ENCODE peak calls at places on chromosomes 6 and 20, in ten cellular contexts. J is cardiac fibroblast, T is cerebellar cortex, W is ELF-1, I is foreskin fibroblast, Z is right lobe of liver, F is heart right ventricle, H is neuronal stem cell, Y is sigmoid colon, O is heart left ventricle. C is an unnamed sample.

GRCh38 chr6:29107758-29108157 is at the start of gene OR2J3:
- DNase-seq in Y (no peak), H (no peak), J (peak; percentile 2), F (no peak), W (no peak), O (no peak), I (no peak), Z (no peak), T (no peak), C (no peak)

GRCh38 chr20:61953037-61953788 is 112.5 kb downstream of the TAF4 start:
- DNase-seq in Z (no peak), H (no peak), Y (peak; percentile 36), F (no peak), J (no peak), W (no peak), I (no peak), T (no peak), O (peak; percentile 15), C (no peak)

GRCh38 chr6:18207438-18207837 is 52.2 kb downstream of the KDM1B start:
- DNase-seq in Z (no peak), T (peak; percentile 12), J (no peak), O (no peak), W (no peak), I (no peak), F (no peak), Y (peak; percentile 84), H (no peak), C (no peak)

GRCh38 chr6:158507174-158507573 is 52.7 kb upstream of the TMEM181 start:
- DNase-seq in F (no peak), I (no peak), W (no peak), J (no peak), H (no peak), Y (no peak), T (no peak), Z (no peak), O (no peak), C (no peak)

GRCh38 chr6:32983493-32983848 is 15.1 kb downstream of the BRD2 start:
- DNase-seq in H (no peak), Y (no peak), I (no peak), W (no peak), Z (no peak), F (no peak), J (no peak), O (no peak), T (peak; percentile 48), C (no peak)

GRCh38 chr20:13412806-13413445 is 191.9 kb downstream of the ISM1 start:
- DNase-seq in I (no peak), H (no peak), O (no peak), W (no peak), J (no peak), Y (no peak), F (no peak), Z (no peak), T (no peak), C (no peak)

GRCh38 chr20:14817121-14817520 is 479.7 kb upstream of the FLRT3 start:
- DNase-seq in H (no peak), W (no peak), Y (no peak), O (no peak), F (no peak), J (no peak), T (no peak), Z (no peak), I (peak; percentile 70), C (no peak)

GRCh38 chr6:37638414-37639079 is 59.1 kb downstream of the MDGA1 start:
- DNase-seq in F (no peak), H (no peak), O (no peak), I (no peak), T (no peak), Z (peak; percentile 42), Y (no peak), J (no peak), W (no peak), C (no peak)

GRCh38 chr20:10591956-10592521 is 81.8 kb downstream of the JAG1 start:
- DNase-seq in F (no peak), Z (no peak), T (no peak), I (peak; percentile 64), J (peak; percentile 79), Y (no peak), H (no peak), W (no peak), O (no peak), C (no peak)

GRCh38 chr6:166761801-166762200 is 134.8 kb upstream of the RPS6KA2 start:
- DNase-seq in Z (no peak), H (no peak), T (no peak), Y (no peak), I (no peak), F (no peak), J (no peak), W (no peak), O (no peak), C (no peak)

GRCh38 chr6:164154588-164154987 is 740.1 kb downstream of the QKI start:
- DNase-seq in Z (no peak), O (no peak), W (no peak), T (no peak), Y (no peak), J (no peak), H (no peak), I (no peak), F (no peak), C (no peak)

GRCh38 chr6:112396221-112396620 is 49.1 kb downstream of the RFPL4B start:
- DNase-seq in H (no peak), W (no peak), F (no peak), O (no peak), J (no peak), T (no peak), Z (no peak), I (no peak), Y (no peak), C (no peak)

GRCh38 chr6:167973092-167973880 is 24.2 kb upstream of the KIF25 start:
- DNase-seq in W (peak; percentile 60), H (no peak), J (no peak), Y (no peak), I (no peak), T (no peak), Z (no peak), F (no peak), O (no peak), C (no peak)

GRCh38 chr6:143325379-143326140 is 124.9 kb downstream of the ADAT2 start:
- DNase-seq in H (no peak), I (peak; percentile 72), F (no peak), W (no peak), O (no peak), Y (no peak), Z (no peak), J (peak; percentile 24), T (no peak), C (no peak)

GRCh38 chr6:87333591-87334181 is 4.6 kb upstream of the GJB7 start:
- DNase-seq in I (peak; percentile 70), W (no peak), O (peak; percentile 20), F (no peak), Z (no peak), H (no peak), T (no peak), J (peak; percentile 29), Y (no peak), C (no peak)

GRCh38 chr20:44231713-44232468 is 15.2 kb upstream of the GDAP1L1 start:
- DNase-seq in Z (no peak), J (no peak), W (peak; percentile 80), O (no peak), T (no peak), F (no peak), Y (no peak), I (no peak), H (no peak), C (no peak)

GRCh38 chr6:52536424-52536916 is 40.4 kb downstream of the TRAM2 start:
- DNase-seq in F (no peak), O (no peak), I (no peak), Y (no peak), W (no peak), Z (no peak), T (no peak), J (no peak), H (no peak), C (no peak)

GRCh38 chr20:2692886-2693285 is 306 bp downstream of the EBF4 start:
- DNase-seq in Y (peak; percentile 54), H (no peak), T (no peak), W (no peak), F (no peak), Z (no peak), I (no peak), J (no peak), O (no peak), C (no peak)

GRCh38 chr20:2387180-2387577 is 6.5 kb downstream of the TGM6 start:
- DNase-seq in W (peak; percentile 85), Z (no peak), O (no peak), F (no peak), T (peak; percentile 6), Y (no peak), I (peak; percentile 11), H (peak; percentile 35), J (peak; percentile 44), C (no peak)

GRCh38 chr20:33233129-33233774 is 2.5 kb upstream of the BPIFA1 start:
- DNase-seq in I (no peak), Z (no peak), Y (no peak), J (no peak), T (peak; percentile 33), W (peak; percentile 54), F (no peak), O (no peak), H (no peak), C (no peak)

GRCh38 chr6:18990313-18990978 is 603.3 kb downstream of the RNF144B start:
- DNase-seq in W (peak; percentile 85), T (peak; percentile 36), F (peak; percentile 72), O (peak; percentile 64), J (peak; percentile 25), Z (peak; percentile 84), H (peak; percentile 74), I (no peak), Y (peak; percentile 77), C (peak; percentile 62)

GRCh38 chr6:16483315-16483875 is 245.0 kb downstream of the GMPR start:
- DNase-seq in Z (no peak), H (no peak), F (no peak), W (no peak), O (no peak), Y (no peak), I (no peak), J (no peak), T (no peak), C (no peak)

C was measured in pancreas.